ENCODE peak calls at places on chromosome 19, in five cellular contexts. U is NCI-H460; W is amniotic epithelial cell; T is mucosa of descending colon; B is activated CD4-positive, alpha-beta T cell treated with anti-CD3 and anti-CD28 coated beads for 1 hour. N is an unnamed sample.

GRCh38 chr19:19006213-19006612 is 27.1 kb downstream of the SUGP2 start:
- DNase-seq in U (no peak), B (no peak), W (peak), T (no peak), N (no peak)

GRCh38 chr19:310141-310651 is 19.0 kb upstream of the PLPP2 start:
- DNase-seq in U (no peak), T (no peak), W (peak), B (no peak), N (no peak)

GRCh38 chr19:49442354-49442753 is 1.0 kb upstream of the SLC17A7 start:
- DNase-seq in B (no peak), T (peak), W (no peak), U (no peak), N (peak)

GRCh38 chr19:42328854-42329253 is 3.4 kb downstream of the MEGF8 start:
- DNase-seq in B (no peak), W (no peak), T (no peak), U (no peak), N (no peak)

GRCh38 chr19:1830978-1831377 is 17.3 kb downstream of the REXO1 start:
- DNase-seq in W (no peak), U (no peak), T (no peak), B (no peak), N (no peak)

GRCh38 chr19:40703029-40703755 is 12.7 kb upstream of the NUMBL start:
- DNase-seq in U (no peak), B (no peak), W (no peak), T (no peak), N (no peak)

GRCh38 chr19:27774827-27775226 is 1438.1 kb downstream of the UQCRFS1 start:
- DNase-seq in B (no peak), W (peak), T (no peak), U (no peak), N (peak)

GRCh38 chr19:28475525-28475924 is 737.4 kb downstream of the UQCRFS1 start:
- DNase-seq in B (no peak), T (no peak), U (no peak), W (peak), N (no peak)

GRCh38 chr19:49690073-49690655 is 752 bp upstream of the CPT1C start:
- DNase-seq in U (no peak), W (no peak), T (no peak), B (no peak), N (no peak)

GRCh38 chr19:15265214-15265613 is 33.0 kb upstream of the EPHX3 start:
- DNase-seq in U (no peak), T (no peak), W (no peak), B (no peak), N (no peak)

GRCh38 chr19:6354098-6354674 is 7.1 kb upstream of the CLPP start:
- DNase-seq in T (no peak), W (no peak), U (no peak), B (no peak), N (peak)

GRCh38 chr19:49020342-49020741 is 3.5 kb upstream of the LHB start:
- DNase-seq in U (no peak), W (no peak), B (no peak), T (no peak), N (no peak)

N was measured in SK-MEL-5.